ENCODE peak calls at places on chromosomes 2 and 18, in six cellular contexts. One of them, this sample, is unnamed.

GRCh38 chr2:67797801-67798535 is 264.8 kb downstream of the C1D start:
- DNase-seq in tibial nerve: no peak
- DNase-seq in endothelial cell of umbilical vein: peak
- DNase-seq in right lobe of liver: no peak
- DNase-seq in H1: no peak
- DNase-seq in GM12878: no peak
- DNase-seq in this sample: no peak

GRCh38 chr2:162058973-162059668 is 14.9 kb downstream of the DPP4 start:
- DNase-seq in tibial nerve: no peak
- DNase-seq in endothelial cell of umbilical vein: no peak
- DNase-seq in right lobe of liver: no peak
- DNase-seq in H1: no peak
- DNase-seq in GM12878: peak
- DNase-seq in this sample: no peak

GRCh38 chr18:78701753-78702409 is 277.7 kb upstream of the SALL3 start:
- DNase-seq in tibial nerve: no peak
- DNase-seq in endothelial cell of umbilical vein: no peak
- DNase-seq in right lobe of liver: no peak
- DNase-seq in H1: no peak
- DNase-seq in GM12878: no peak
- DNase-seq in this sample: no peak

GRCh38 chr2:48399828-48400552 is 130.0 kb upstream of the STON1 start:
- DNase-seq in tibial nerve: no peak
- DNase-seq in endothelial cell of umbilical vein: no peak
- DNase-seq in right lobe of liver: no peak
- DNase-seq in H1: no peak
- DNase-seq in GM12878: no peak
- DNase-seq in this sample: no peak

GRCh38 chr2:2024751-2025481 is 280.6 kb upstream of the PXDN start:
- DNase-seq in tibial nerve: no peak
- DNase-seq in endothelial cell of umbilical vein: no peak
- DNase-seq in right lobe of liver: no peak
- DNase-seq in H1: no peak
- DNase-seq in GM12878: no peak
- DNase-seq in this sample: no peak

GRCh38 chr2:54059504-54059903 is 55.9 kb upstream of the ACYP2 start:
- DNase-seq in tibial nerve: no peak
- DNase-seq in endothelial cell of umbilical vein: no peak
- DNase-seq in right lobe of liver: no peak
- DNase-seq in H1: no peak
- DNase-seq in GM12878: no peak
- DNase-seq in this sample: no peak

GRCh38 chr18:73318732-73319479 is 451.1 kb upstream of the NETO1 start:
- DNase-seq in tibial nerve: no peak
- DNase-seq in endothelial cell of umbilical vein: no peak
- DNase-seq in right lobe of liver: no peak
- DNase-seq in H1: no peak
- DNase-seq in GM12878: no peak
- DNase-seq in this sample: no peak

GRCh38 chr2:108414256-108414876 is 34.6 kb upstream of the GCC2 start:
- DNase-seq in tibial nerve: no peak
- DNase-seq in endothelial cell of umbilical vein: no peak
- DNase-seq in right lobe of liver: no peak
- DNase-seq in H1: no peak
- DNase-seq in GM12878: no peak
- DNase-seq in this sample: no peak

GRCh38 chr2:168355779-168356178 is 100.3 kb upstream of the CERS6 start:
- DNase-seq in tibial nerve: no peak
- DNase-seq in endothelial cell of umbilical vein: no peak
- DNase-seq in right lobe of liver: no peak
- DNase-seq in H1: no peak
- DNase-seq in GM12878: no peak
- DNase-seq in this sample: no peak

GRCh38 chr18:62526098-62527025 is 3.5 kb downstream of the ZCCHC2 start:
- DNase-seq in tibial nerve: peak
- DNase-seq in endothelial cell of umbilical vein: peak
- DNase-seq in right lobe of liver: peak
- DNase-seq in H1: peak
- DNase-seq in GM12878: peak
- DNase-seq in this sample: peak

GRCh38 chr2:226031078-226031937 is 631.8 kb downstream of the NYAP2 start:
- DNase-seq in tibial nerve: peak
- DNase-seq in endothelial cell of umbilical vein: peak
- DNase-seq in right lobe of liver: peak
- DNase-seq in H1: peak
- DNase-seq in GM12878: no peak
- DNase-seq in this sample: peak

DNA sequence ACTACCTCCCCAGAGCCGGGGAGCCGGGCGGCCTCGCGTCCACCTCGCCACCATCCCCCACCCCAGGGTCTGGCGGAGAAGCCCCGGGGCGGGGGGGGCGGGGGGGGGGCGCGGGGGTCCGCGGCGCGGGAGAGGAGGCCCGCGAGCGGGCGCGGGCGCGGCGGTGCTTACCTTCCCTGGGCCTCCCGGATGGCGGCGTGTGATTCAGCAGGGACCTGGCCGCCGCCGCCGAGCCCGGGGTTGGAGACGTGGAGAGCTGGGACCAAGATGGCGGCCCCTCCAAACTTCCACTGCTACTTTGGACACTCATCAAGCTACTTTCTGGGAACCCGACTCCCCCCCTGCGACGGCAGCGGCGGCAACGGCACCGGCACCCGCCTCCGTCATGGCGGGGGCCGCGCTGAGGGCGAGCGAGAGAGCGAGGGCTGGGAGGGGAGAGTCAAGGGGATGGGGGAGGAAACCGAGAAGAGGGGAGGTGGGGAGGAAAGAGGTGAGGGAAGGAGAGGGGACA is 519 bp downstream of the TLK1 start:
- DNase-seq in tibial nerve: peak
- DNase-seq in endothelial cell of umbilical vein: peak
- DNase-seq in right lobe of liver: peak
- DNase-seq in H1: no peak
- DNase-seq in GM12878: no peak
- DNase-seq in this sample: peak
- TF ChIP-seq POLR2A in tibial nerve: no peak
- TF ChIP-seq POLR2A in endothelial cell of umbilical vein: no peak
- TF ChIP-seq POLR2A in right lobe of liver: no peak
- TF ChIP-seq POLR2A in H1: no peak
- TF ChIP-seq POLR2A in GM12878: peak
- TF ChIP-seq POLR2A in this sample: no peak

DNA sequence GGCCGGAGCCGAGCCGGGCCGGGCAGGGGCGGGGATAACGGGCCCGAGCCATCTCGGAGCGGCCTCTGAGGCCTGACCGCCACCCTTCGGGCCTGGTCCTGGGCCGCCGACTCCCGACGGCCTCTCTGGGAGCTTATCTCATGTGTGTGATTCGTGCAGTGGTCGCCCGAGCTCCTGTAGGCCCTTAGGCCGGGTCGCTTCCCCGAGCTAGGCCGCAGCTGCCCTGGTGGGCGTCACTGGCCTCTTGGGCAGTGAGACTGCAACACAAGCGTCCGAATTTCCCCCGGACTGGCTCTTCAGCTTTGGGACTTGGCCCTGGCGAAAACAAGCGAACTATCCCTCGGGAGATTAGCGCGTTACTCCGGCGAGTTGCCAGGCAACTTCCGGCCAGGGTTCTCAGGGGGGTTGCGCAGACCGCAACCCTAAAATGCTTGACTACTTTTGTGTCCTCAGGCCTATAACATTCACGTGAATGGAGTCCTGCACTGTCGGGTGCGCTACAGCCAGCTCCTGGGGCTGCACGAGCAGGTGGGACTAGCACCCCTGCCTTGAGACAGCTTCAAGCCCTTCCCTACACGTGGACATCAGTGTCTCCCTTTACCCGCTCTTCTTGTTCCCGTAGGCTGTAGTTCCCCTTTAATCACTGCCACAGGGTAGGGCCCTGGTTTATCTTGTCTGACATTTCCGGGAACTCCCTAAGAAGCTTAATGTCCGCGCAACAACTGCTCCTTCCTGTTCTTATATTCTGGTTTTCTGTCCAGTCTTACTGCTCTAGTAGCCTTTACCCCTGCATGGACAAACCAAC is 602 bp downstream of the SNX17 start:
- DNase-seq in tibial nerve: no peak
- DNase-seq in endothelial cell of umbilical vein: peak
- DNase-seq in right lobe of liver: peak
- DNase-seq in H1: peak
- DNase-seq in GM12878: peak
- DNase-seq in this sample: no peak
- TF ChIP-seq POLR2A in tibial nerve: no peak
- TF ChIP-seq POLR2A in endothelial cell of umbilical vein: peak
- TF ChIP-seq POLR2A in right lobe of liver: peak
- TF ChIP-seq POLR2A in H1: no peak
- TF ChIP-seq POLR2A in GM12878: peak
- TF ChIP-seq POLR2A in this sample: peak

DNA sequence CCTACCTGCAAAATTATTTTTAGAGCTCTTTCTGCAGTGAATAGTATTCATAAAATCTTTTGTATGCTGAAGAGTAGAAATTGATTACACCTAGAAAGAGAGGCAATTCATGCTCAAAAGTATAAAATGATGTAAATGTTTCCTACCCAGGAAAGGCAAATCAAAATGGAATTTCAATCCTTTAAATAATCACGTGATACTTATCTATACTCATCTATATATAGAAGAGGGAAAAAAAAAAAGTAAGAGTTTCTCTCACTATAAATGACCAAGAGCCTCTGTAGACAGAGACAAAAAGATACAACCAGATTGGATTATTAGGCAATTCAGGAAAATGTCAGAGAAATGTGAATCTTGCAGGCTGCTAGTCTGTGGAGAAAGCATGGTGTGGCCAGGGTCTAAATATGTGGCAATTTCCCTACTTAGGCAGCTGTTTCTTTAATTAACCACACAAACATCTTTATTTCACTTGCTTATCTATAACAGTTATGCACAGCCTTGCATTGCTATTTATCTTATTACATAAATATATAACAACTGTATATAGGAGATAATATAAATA is 39.5 kb downstream of the METTL8 start:
- DNase-seq in tibial nerve: no peak
- DNase-seq in endothelial cell of umbilical vein: no peak
- DNase-seq in right lobe of liver: no peak
- DNase-seq in H1: no peak
- DNase-seq in GM12878: no peak
- DNase-seq in this sample: no peak
- TF ChIP-seq POLR2A in tibial nerve: no peak
- TF ChIP-seq POLR2A in endothelial cell of umbilical vein: no peak
- TF ChIP-seq POLR2A in right lobe of liver: no peak
- TF ChIP-seq POLR2A in H1: no peak
- TF ChIP-seq POLR2A in GM12878: no peak
- TF ChIP-seq POLR2A in this sample: no peak

GRCh38 chr2:96341641-96342040 is 6.1 kb downstream of the NCAPH start:
- DNase-seq in tibial nerve: no peak
- DNase-seq in endothelial cell of umbilical vein: no peak
- DNase-seq in right lobe of liver: no peak
- DNase-seq in H1: no peak
- DNase-seq in GM12878: no peak
- DNase-seq in this sample: no peak

GRCh38 chr2:96336873-96337272 is 1.3 kb downstream of the NCAPH start:
- DNase-seq in tibial nerve: no peak
- DNase-seq in endothelial cell of umbilical vein: no peak
- DNase-seq in right lobe of liver: no peak
- DNase-seq in H1: no peak
- DNase-seq in GM12878: no peak
- DNase-seq in this sample: no peak

GRCh38 chr2:96340493-96341414 is 5.2 kb downstream of the NCAPH start:
- DNase-seq in tibial nerve: no peak
- DNase-seq in endothelial cell of umbilical vein: no peak
- DNase-seq in right lobe of liver: no peak
- DNase-seq in H1: no peak
- DNase-seq in GM12878: no peak
- DNase-seq in this sample: no peak

GRCh38 chr2:96333708-96334107 is 1.9 kb upstream of the NCAPH start:
- DNase-seq in tibial nerve: no peak
- DNase-seq in endothelial cell of umbilical vein: no peak
- DNase-seq in right lobe of liver: no peak
- DNase-seq in H1: no peak
- DNase-seq in GM12878: no peak
- DNase-seq in this sample: no peak

DNA sequence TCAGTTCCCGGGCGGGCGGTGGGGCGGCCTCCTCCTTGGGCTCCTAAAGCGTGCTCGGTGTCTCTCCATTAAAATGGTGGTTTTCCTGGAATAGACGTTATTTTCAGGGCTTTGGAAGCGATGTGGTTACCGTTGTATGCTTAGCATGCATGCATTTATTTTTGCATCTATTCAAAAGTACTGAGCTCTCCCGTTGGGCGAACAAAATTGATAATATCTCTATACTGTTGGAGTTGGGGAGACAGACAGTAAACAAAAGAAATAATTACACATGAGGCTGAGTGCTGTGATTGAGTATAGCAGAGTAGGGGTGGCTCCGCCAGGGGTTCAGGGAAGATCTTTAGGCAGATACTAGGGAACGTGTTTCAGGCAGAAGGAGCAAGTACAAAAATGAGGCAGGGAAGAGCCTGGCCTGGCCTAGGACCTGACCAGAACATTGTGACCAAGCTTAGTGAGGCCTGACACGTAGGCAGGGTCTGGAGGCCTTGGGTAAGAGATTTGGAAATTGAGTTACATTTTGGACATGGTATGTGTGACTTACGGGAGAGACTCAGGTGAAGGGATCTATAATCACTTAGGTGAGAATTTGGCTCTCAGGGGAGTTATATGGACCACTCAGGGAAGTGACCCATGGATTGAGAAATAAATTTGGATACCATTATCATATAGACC is 674 bp downstream of the NCAPH start:
- DNase-seq in tibial nerve: no peak
- DNase-seq in endothelial cell of umbilical vein: no peak
- DNase-seq in right lobe of liver: no peak
- DNase-seq in H1: no peak
- DNase-seq in GM12878: no peak
- DNase-seq in this sample: no peak
- TF ChIP-seq POLR2A in tibial nerve: no peak
- TF ChIP-seq POLR2A in endothelial cell of umbilical vein: peak
- TF ChIP-seq POLR2A in right lobe of liver: no peak
- TF ChIP-seq POLR2A in H1: peak
- TF ChIP-seq POLR2A in GM12878: peak
- TF ChIP-seq POLR2A in this sample: peak

This sample was measured in H54.